ENCODE peak calls at places on chromosome 16, in seven cellular contexts. B is CD14-positive monocyte, O is NCI-H1436, U is posterior vena cava, G is B cell, Y is uterus, A is hepatic stellate cell. I is an unnamed sample.
A peak's percentile ranks its signal among the peaks of the same experiment; 100 is the strongest.

GRCh38 chr16:87017388-87018012 is 299.7 kb downstream of the C16orf95 start:
- DNase-seq in O (no peak), U (no peak), Y (no peak), G (no peak), A (peak; percentile 82), B (no peak), I (peak; percentile 57)

GRCh38 chr16:65989861-65990260 is 376.6 kb upstream of the CDH5 start:
- DNase-seq in A (no peak), Y (peak; percentile 33), B (no peak), U (no peak), O (no peak), G (no peak), I (no peak)

GRCh38 chr16:66942981-66943380 is 7.7 kb downstream of the CES2 start:
- DNase-seq in A (no peak), G (no peak), B (no peak), O (no peak), U (no peak), Y (no peak), I (no peak)

GRCh38 chr16:50642349-50642748 is 38.8 kb downstream of the SNX20 start:
- DNase-seq in B (no peak), G (no peak), O (no peak), A (no peak), Y (no peak), U (no peak), I (no peak)

GRCh38 chr16:85136213-85136704 is 24.0 kb upstream of the CIBAR2 start:
- DNase-seq in G (no peak), U (no peak), B (peak; percentile 88), Y (no peak), O (no peak), A (no peak), I (no peak)

GRCh38 chr16:371729-372521 is 1.6 kb upstream of the MRPL28 start:
- DNase-seq in A (no peak), G (no peak), U (no peak), O (no peak), Y (no peak), B (no peak), I (no peak)

GRCh38 chr16:57530104-57530522 is 6.3 kb downstream of the CCDC102A start:
- DNase-seq in O (no peak), G (peak; percentile 78), A (peak; percentile 73), B (peak; percentile 74), U (peak; percentile 86), Y (peak; percentile 61), I (no peak)

GRCh38 chr16:69311533-69312388 is 611 bp downstream of the VPS4A start:
- DNase-seq in Y (no peak), B (no peak), O (no peak), A (peak; percentile 55), G (peak; percentile 72), U (peak; percentile 84), I (no peak)

GRCh38 chr16:23608194-23608593 is 12.1 kb upstream of the NDUFAB1 start:
- DNase-seq in U (no peak), B (no peak), A (peak; percentile 20), Y (no peak), O (no peak), G (no peak), I (no peak)

I was measured in fibroblast of the conjunctiva.